ENCODE peak calls at places on chromosomes 11 and 22, in eight cellular contexts. E is EL; P is activated CD4-positive, alpha-beta T cell treated with anti-CD3 and anti-CD28 coated beads, Interleukin-2, amount 50 U/mL, for 1 hour; B is GM13977; N is psoas muscle; O is AG04450; L is RWPE1; R is astrocyte of the spinal cord. C is an unnamed sample.
A peak's percentile ranks its signal among the peaks of the same experiment; 100 is the strongest.

GRCh38 chr11:105265859-105266258 is 126.3 kb upstream of the CARD18 start:
- DNase-seq in R (peak; percentile 34), E (peak; percentile 14), N (no peak), O (no peak), B (no peak), P (no peak), L (peak; percentile 18), C (no peak)

GRCh38 chr11:16169541-16169940 is 186.8 kb downstream of the SOX6 start:
- DNase-seq in P (no peak), N (no peak), L (no peak), O (no peak), R (no peak), E (peak; percentile 55), B (no peak), C (no peak)

GRCh38 chr11:63015521-63016215 is at the start of gene SLC22A8:
- DNase-seq in E (no peak), P (no peak), O (no peak), N (no peak), R (no peak), L (no peak), B (no peak), C (no peak)

GRCh38 chr11:45917286-45917622 is 423 bp downstream of the PEX16 start:
- DNase-seq in N (peak; percentile 64), O (no peak), E (no peak), P (no peak), B (no peak), L (no peak), R (no peak), C (no peak)

GRCh38 chr11:22465620-22466019 is 127.4 kb downstream of the SLC17A6 start:
- DNase-seq in R (no peak), N (no peak), E (no peak), P (no peak), B (no peak), L (no peak), O (no peak), C (no peak)

GRCh38 chr11:15742626-15743243 is 613.6 kb downstream of the SOX6 start:
- DNase-seq in E (peak; percentile 6), B (no peak), N (no peak), P (no peak), O (no peak), L (peak; percentile 7), R (peak; percentile 28), C (no peak)

GRCh38 chr11:110158317-110159200 is 65.4 kb downstream of the ZC3H12C start:
- DNase-seq in E (no peak), R (no peak), B (no peak), L (no peak), P (no peak), N (no peak), O (no peak), C (no peak)

GRCh38 chr11:58900479-58901420 is 38.5 kb upstream of the GLYATL1 start:
- DNase-seq in E (peak; percentile 63), O (peak; percentile 61), B (peak; percentile 60), N (peak; percentile 78), R (peak; percentile 92), P (no peak), L (peak; percentile 69), C (peak; percentile 94)

GRCh38 chr11:69825037-69825834 is 6.0 kb upstream of the FGF3 start:
- DNase-seq in O (no peak), R (no peak), P (no peak), B (no peak), L (peak; percentile 48), N (peak; percentile 12), E (no peak), C (no peak)

GRCh38 chr11:133945087-133945974 is 11.4 kb downstream of the IGSF9B start:
- DNase-seq in B (no peak), L (no peak), E (peak; percentile 29), P (peak; percentile 78), O (no peak), R (no peak), N (no peak), C (no peak)

GRCh38 chr22:37210041-37210803 is 2.1 kb downstream of the SSTR3 start:
- DNase-seq in N (peak; percentile 50), E (no peak), O (no peak), L (no peak), R (no peak), P (no peak), B (no peak), C (no peak)

GRCh38 chr11:278001-278951 is at the start of gene NLRP6:
- DNase-seq in O (no peak), L (no peak), P (no peak), E (no peak), R (no peak), B (no peak), N (no peak), C (peak; percentile 36)

GRCh38 chr11:111527279-111527678 is 12.7 kb downstream of the HOATZ start:
- DNase-seq in N (no peak), O (no peak), R (no peak), P (no peak), E (no peak), L (no peak), B (no peak), C (no peak)

GRCh38 chr22:50027639-50028537 is 15.3 kb upstream of the IL17REL start:
- DNase-seq in L (peak; percentile 54), B (no peak), N (no peak), R (no peak), P (peak; percentile 49), O (no peak), E (no peak), C (peak; percentile 59)

GRCh38 chr11:118715245-118715807 is 35.9 kb upstream of the TREH start:
- DNase-seq in B (no peak), P (no peak), L (no peak), E (no peak), R (no peak), O (no peak), N (no peak), C (peak; percentile 70)

GRCh38 chr22:21641417-21641794 is 696 bp upstream of the SDF2L1 start:
- DNase-seq in E (peak; percentile 68), P (no peak), N (peak; percentile 63), R (peak; percentile 51), O (no peak), L (no peak), B (peak; percentile 56), C (peak; percentile 82)

GRCh38 chr22:48089601-48090331 is 1327.3 kb downstream of the TBC1D22A start:
- DNase-seq in E (no peak), B (no peak), L (no peak), P (no peak), R (no peak), N (peak; percentile 80), O (no peak), C (peak; percentile 68)

GRCh38 chr22:50010676-50011446 is 1.7 kb downstream of the IL17REL start:
- DNase-seq in L (no peak), O (no peak), P (peak; percentile 58), N (no peak), B (peak; percentile 93), E (no peak), R (no peak), C (peak; percentile 50)

GRCh38 chr22:49992921-49993648 is 19.5 kb downstream of the IL17REL start:
- DNase-seq in E (peak; percentile 49), O (no peak), L (no peak), B (peak; percentile 88), P (peak; percentile 69), N (peak; percentile 84), R (peak; percentile 23), C (peak; percentile 72)

GRCh38 chr22:48750282-48750681 is 1077.4 kb downstream of the BRD1 start:
- DNase-seq in N (no peak), E (no peak), R (no peak), L (no peak), P (no peak), B (no peak), O (no peak), C (peak; percentile 22)

GRCh38 chr22:29202231-29203192 is 3.2 kb upstream of the EMID1 start:
- DNase-seq in O (no peak), L (no peak), P (peak; percentile 17), B (peak; percentile 92), R (peak; percentile 91), N (peak; percentile 76), E (no peak), C (peak; percentile 67)

GRCh38 chr22:31020334-31020733 is 51.3 kb downstream of the TUG1 start:
- DNase-seq in N (no peak), P (no peak), B (no peak), E (no peak), R (no peak), L (no peak), O (no peak), C (peak; percentile 79)

GRCh38 chr22:47101321-47101885 is 339.0 kb downstream of the TBC1D22A start:
- DNase-seq in R (no peak), L (no peak), O (no peak), B (no peak), E (no peak), P (no peak), N (no peak), C (no peak)